ENCODE peak calls at places on chromosomes 11 and 22, in four cellular contexts. K is GM13976; N is T-helper 1 cell; H is activated naive CD4-positive, alpha-beta T cell treated with anti-CD3 and anti-CD28 coated beads, Interleukin-2, amount 50 U/mL, for 72 hours. T is an unnamed sample.

GRCh38 chr11:17014321-17014773 is at the start of gene PLEKHA7:
- DNase-seq in K (no peak), N (no peak), H (no peak), T (peak; percentile 41)

GRCh38 chr11:6604081-6604626 is 580 bp downstream of the ILK start:
- DNase-seq in K (peak; percentile 77), N (no peak), H (no peak), T (no peak)

GRCh38 chr11:128039140-128040021 is 548.0 kb downstream of the ETS1 start:
- DNase-seq in K (no peak), N (peak; percentile 30), H (peak; percentile 85), T (no peak)

GRCh38 chr22:20602589-20603164 is 95.3 kb downstream of the MED15 start:
- DNase-seq in K (no peak), N (no peak), H (no peak), T (no peak)

GRCh38 chr11:34564807-34565241 is 51.2 kb upstream of the ELF5 start:
- DNase-seq in K (no peak), N (no peak), H (no peak), T (no peak)

GRCh38 chr11:24082860-24083259 is 414.0 kb upstream of the LUZP2 start:
- DNase-seq in K (no peak), N (no peak), H (no peak), T (no peak)

GRCh38 chr22:20957118-20957690 is 9.9 kb upstream of the AIFM3 start:
- DNase-seq in K (peak; percentile 63), N (no peak), H (no peak), T (no peak)

GRCh38 chr11:103338621-103339484 is 229.6 kb downstream of the DYNC2H1 start:
- DNase-seq in K (no peak), N (no peak), H (no peak), T (no peak)